ENCODE peak calls at places on chromosomes 1 and 21, in five cellular contexts. One of them, this sample, is unnamed.

GRCh38 chr1:2969870-2970291 is 51.4 kb upstream of the ACTRT2 start:
- DNase-seq in hypothalamus: no peak
- DNase-seq in NCI-H1092: no peak
- DNase-seq in CD8-positive, alpha-beta memory T cell: no peak
- DNase-seq in DMS153: no peak
- DNase-seq in this sample: no peak

GRCh38 chr1:1776672-1777393 is 1.4 kb downstream of the NADK start:
- DNase-seq in NCI-H1092: no peak
- DNase-seq in hypothalamus: no peak
- DNase-seq in CD8-positive, alpha-beta memory T cell: no peak
- DNase-seq in DMS153: no peak
- DNase-seq in this sample: no peak

GRCh38 chr1:36924282-36924791 is 110.0 kb downstream of the GRIK3 start:
- DNase-seq in DMS153: peak; percentile 65
- DNase-seq in NCI-H1092: peak; percentile 56
- DNase-seq in CD8-positive, alpha-beta memory T cell: no peak
- DNase-seq in hypothalamus: peak; percentile 65
- DNase-seq in this sample: peak; percentile 58

GRCh38 chr1:167627615-167627864 is 2.5 kb upstream of the RCSD1 start:
- DNase-seq in hypothalamus: no peak
- DNase-seq in DMS153: no peak
- DNase-seq in NCI-H1092: no peak
- DNase-seq in CD8-positive, alpha-beta memory T cell: peak; percentile 32
- DNase-seq in this sample: no peak

GRCh38 chr1:206551985-206552325 is 44.6 kb downstream of the RASSF5 start:
- DNase-seq in NCI-H1092: no peak
- DNase-seq in hypothalamus: no peak
- DNase-seq in CD8-positive, alpha-beta memory T cell: peak; percentile 87
- DNase-seq in DMS153: no peak
- DNase-seq in this sample: no peak

GRCh38 chr1:163275222-163275621 is 46.5 kb upstream of the NUF2 start:
- DNase-seq in CD8-positive, alpha-beta memory T cell: no peak
- DNase-seq in hypothalamus: no peak
- DNase-seq in NCI-H1092: no peak
- DNase-seq in DMS153: no peak
- DNase-seq in this sample: no peak

GRCh38 chr1:156885904-156886355 is 7.6 kb upstream of the PEAR1 start:
- DNase-seq in hypothalamus: no peak
- DNase-seq in NCI-H1092: no peak
- DNase-seq in CD8-positive, alpha-beta memory T cell: no peak
- DNase-seq in DMS153: no peak
- DNase-seq in this sample: no peak

GRCh38 chr1:1348420-1349255 is 580 bp downstream of the DVL1 start:
- DNase-seq in DMS153: no peak
- DNase-seq in NCI-H1092: no peak
- DNase-seq in hypothalamus: no peak
- DNase-seq in CD8-positive, alpha-beta memory T cell: no peak
- DNase-seq in this sample: no peak

GRCh38 chr21:44765231-44766013 is 36.2 kb downstream of the UBE2G2 start:
- DNase-seq in NCI-H1092: no peak
- DNase-seq in CD8-positive, alpha-beta memory T cell: peak; percentile 73
- DNase-seq in hypothalamus: no peak
- DNase-seq in DMS153: peak; percentile 21
- DNase-seq in this sample: no peak

GRCh38 chr1:188281927-188282326 is 1453.2 kb downstream of the PLA2G4A start:
- DNase-seq in DMS153: no peak
- DNase-seq in hypothalamus: no peak
- DNase-seq in NCI-H1092: no peak
- DNase-seq in CD8-positive, alpha-beta memory T cell: no peak
- DNase-seq in this sample: no peak